ENCODE peak calls at places on chromosomes 6 and 20, in four cellular contexts. A is cardiac fibroblast, Z is NB4, K is PC-3. D is an unnamed sample.

GRCh38 chr6:16769986-16770376 is 8.7 kb upstream of the ATXN1 start:
- DNase-seq in A (peak; percentile 82), Z (no peak), K (peak; percentile 63), D (peak; percentile 60)

GRCh38 chr20:63830821-63831593 is at the start of gene ZBTB46:
- DNase-seq in A (no peak), Z (peak; percentile 70), K (peak; percentile 48), D (peak; percentile 78)

GRCh38 chr6:30463651-30464618 is 25.4 kb upstream of the HLA-E start:
- DNase-seq in A (peak; percentile 23), Z (peak; percentile 92), K (peak; percentile 72), D (no peak)

GRCh38 chr6:149634315-149634714 is 14.2 kb downstream of the KATNA1 start:
- DNase-seq in A (no peak), Z (no peak), K (no peak), D (no peak)

GRCh38 chr20:1897486-1897885 is 2.3 kb downstream of the SIRPA start:
- DNase-seq in A (peak; percentile 11), Z (peak; percentile 35), K (no peak), D (no peak)

GRCh38 chr6:4459032-4459431 is 317.2 kb upstream of the CDYL start:
- DNase-seq in A (peak; percentile 92), Z (peak; percentile 67), K (peak; percentile 66), D (peak; percentile 52)

GRCh38 chr6:106098383-106099234 is 12.5 kb downstream of the PRDM1 start:
- DNase-seq in A (peak; percentile 71), Z (peak; percentile 38), K (peak; percentile 78), D (no peak)

GRCh38 chr6:138541793-138542481 is 42.6 kb upstream of the NHSL1 start:
- DNase-seq in A (peak; percentile 40), Z (no peak), K (no peak), D (peak; percentile 64)

GRCh38 chr6:85493389-85493788 is 43.5 kb downstream of the NT5E start:
- DNase-seq in A (no peak), Z (peak; percentile 42), K (no peak), D (no peak)

GRCh38 chr6:75204222-75204958 is 1.5 kb downstream of the COL12A1 start:
- DNase-seq in A (peak; percentile 97), Z (peak; percentile 63), K (peak; percentile 86), D (peak; percentile 86)

GRCh38 chr6:137763436-137763835 is 103.6 kb upstream of the TNFAIP3 start:
- DNase-seq in A (no peak), Z (no peak), K (no peak), D (no peak)

GRCh38 chr6:70811788-70812187 is 144.1 kb downstream of the SMAP1 start:
- DNase-seq in A (peak; percentile 85), Z (no peak), K (peak; percentile 81), D (no peak)

GRCh38 chr20:10761786-10762185 is 88.0 kb upstream of the JAG1 start:
- DNase-seq in A (peak; percentile 92), Z (no peak), K (peak; percentile 98), D (no peak)

GRCh38 chr6:15253107-15254073 is 7.5 kb downstream of the JARID2 start:
- DNase-seq in A (no peak), Z (no peak), K (no peak), D (no peak)

GRCh38 chr20:49404461-49404860 is 78.0 kb downstream of the KCNB1 start:
- DNase-seq in A (no peak), Z (no peak), K (no peak), D (no peak)

GRCh38 chr20:24908642-24909041 is 40.4 kb upstream of the CST7 start:
- DNase-seq in A (no peak), Z (no peak), K (no peak), D (no peak)

GRCh38 chr6:112478036-112478435 is 130.9 kb downstream of the RFPL4B start:
- DNase-seq in A (no peak), Z (no peak), K (no peak), D (no peak)

GRCh38 chr6:112481256-112481655 is 134.1 kb downstream of the RFPL4B start:
- DNase-seq in A (no peak), Z (no peak), K (no peak), D (no peak)

GRCh38 chr6:112477125-112477524 is 130.0 kb downstream of the RFPL4B start:
- DNase-seq in A (no peak), Z (no peak), K (no peak), D (no peak)

GRCh38 chr6:112482373-112482772 is 135.2 kb downstream of the RFPL4B start:
- DNase-seq in A (no peak), Z (no peak), K (no peak), D (no peak)

DNA sequence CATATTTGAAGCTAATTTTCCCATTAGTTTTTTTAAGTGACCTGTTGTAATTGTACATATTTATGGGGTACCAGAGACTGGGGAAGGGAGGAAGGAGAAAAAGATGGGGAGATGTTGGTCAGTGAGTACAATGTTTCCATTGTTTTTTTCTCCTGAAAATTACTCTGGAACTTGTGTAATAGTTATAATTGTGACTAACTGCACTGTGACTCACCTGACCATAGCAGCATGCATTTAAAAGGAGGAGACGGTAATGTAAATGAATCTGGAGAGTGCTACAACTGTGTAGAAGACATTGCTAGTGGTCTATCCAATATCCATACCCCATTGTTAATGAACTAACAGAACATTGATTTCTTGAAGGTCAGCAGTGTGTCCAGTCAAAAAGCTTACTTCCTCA is 133.4 kb downstream of the RFPL4B start:
- DNase-seq in A (peak; percentile 72), Z (no peak), K (peak; percentile 66), D (no peak)
- H3K4me3 ChIP-seq in A (no peak overlapping the region), Z (no peak overlapping the region), K (no peak overlapping the region), D (no peak overlapping the region)

GRCh38 chr6:163626073-163626867 is 211.8 kb downstream of the QKI start:
- DNase-seq in A (peak; percentile 8), Z (no peak), K (no peak), D (no peak)
- H3K4me3 ChIP-seq in A (no peak overlapping the region), Z (no peak overlapping the region), K (no peak overlapping the region), D (no peak overlapping the region)

GRCh38 chr6:111793711-111794111 is 79.5 kb downstream of the FYN start:
- DNase-seq in A (no peak), Z (peak; percentile 88), K (no peak), D (no peak)
- H3K4me3 ChIP-seq in A (no peak overlapping the region), Z (peak overlapping the region; percentile 61), K (no peak overlapping the region), D (no peak overlapping the region)

GRCh38 chr20:38260025-38260377 is 534 bp downstream of the KIAA1755 start:
- DNase-seq in A (no peak), Z (no peak), K (no peak), D (no peak)
- H3K4me3 ChIP-seq in A (peak overlapping the region; percentile 44), Z (no peak overlapping the region), K (no peak overlapping the region), D (no peak overlapping the region)

GRCh38 chr20:31606928-31607639 is 2.0 kb downstream of the ID1 start:
- DNase-seq in A (peak; percentile 59), Z (no peak), K (peak; percentile 59), D (peak; percentile 74)

GRCh38 chr20:31606678-31606927 is 1.5 kb downstream of the ID1 start:
- DNase-seq in A (no peak), Z (no peak), K (no peak), D (no peak)

GRCh38 chr20:31605902-31606677 is 1.0 kb downstream of the ID1 start:
- DNase-seq in A (peak; percentile 32), Z (peak; percentile 36), K (peak; percentile 19), D (peak; percentile 22)

GRCh38 chr20:31608256-31608980 is 3.3 kb downstream of the ID1 start:
- DNase-seq in A (peak; percentile 66), Z (peak; percentile 65), K (peak; percentile 94), D (peak; percentile 56)

GRCh38 chr20:31607640-31608255 is 2.7 kb downstream of the ID1 start:
- DNase-seq in A (no peak), Z (no peak), K (peak; percentile 24), D (no peak)
- H3K4me3 ChIP-seq in A (no peak overlapping the region), Z (no peak overlapping the region), K (peak overlapping the region; percentile 97), D (peak overlapping the region; percentile 69)

GRCh38 chr6:157552956-157553485 is 172.0 kb downstream of the ZDHHC14 start:
- DNase-seq in A (no peak), Z (no peak), K (no peak), D (no peak)
- H3K4me3 ChIP-seq in A (no peak overlapping the region), Z (no peak overlapping the region), K (no peak overlapping the region), D (no peak overlapping the region)

D was measured in MG63.